ENCODE peak calls at places on chromosomes 1 and 21, in nine cellular contexts. A is tibial nerve, P is A549, M is ovary, N is body of pancreas, T is HCT116, S is adrenal gland, X is uterus, J is GM12892. V is an unnamed sample.

GRCh38 chr1:202154766-202155477 is 5.5 kb downstream of the PTPN7 start:
- DNase-seq in A (no peak), S (peak; percentile 57), P (peak; percentile 46), N (peak; percentile 60), X (no peak), J (no peak), M (no peak), T (peak; percentile 76), V (no peak)

GRCh38 chr21:32364387-32364786 is 28.4 kb downstream of the URB1 start:
- DNase-seq in X (peak; percentile 47), A (peak; percentile 18), S (peak; percentile 30), P (no peak), J (no peak), T (no peak), N (no peak), M (no peak), V (no peak)

GRCh38 chr1:147569587-147570241 is 28.4 kb downstream of the BCL9 start:
- DNase-seq in X (no peak), P (no peak), M (no peak), A (no peak), J (no peak), T (no peak), S (no peak), N (no peak), V (no peak)

GRCh38 chr1:21853130-21853424 is 41.0 kb downstream of the LDLRAD2 start:
- DNase-seq in M (no peak), T (no peak), X (no peak), S (no peak), A (no peak), J (no peak), P (no peak), N (no peak), V (no peak)

GRCh38 chr1:184633785-184634184 is 120.9 kb downstream of the EDEM3 start:
- DNase-seq in M (no peak), A (no peak), X (no peak), P (no peak), S (no peak), T (no peak), J (no peak), N (peak; percentile 18), V (no peak)

GRCh38 chr1:88877382-88877825 is 14.0 kb downstream of the GTF2B start:
- DNase-seq in S (no peak), A (no peak), X (no peak), P (no peak), M (no peak), J (no peak), N (no peak), T (peak; percentile 19), V (no peak)

GRCh38 chr1:230262867-230263572 is 163.1 kb downstream of the PGBD5 start:
- DNase-seq in S (no peak), P (no peak), J (no peak), M (no peak), X (peak; percentile 10), A (no peak), N (no peak), T (no peak), V (no peak)

GRCh38 chr1:154972517-154973343 is 1.8 kb upstream of the CKS1B start:
- DNase-seq in T (peak; percentile 80), J (no peak), S (peak; percentile 92), N (peak; percentile 86), P (peak; percentile 85), A (peak; percentile 44), X (peak; percentile 71), M (no peak), V (peak; percentile 66)

DNA sequence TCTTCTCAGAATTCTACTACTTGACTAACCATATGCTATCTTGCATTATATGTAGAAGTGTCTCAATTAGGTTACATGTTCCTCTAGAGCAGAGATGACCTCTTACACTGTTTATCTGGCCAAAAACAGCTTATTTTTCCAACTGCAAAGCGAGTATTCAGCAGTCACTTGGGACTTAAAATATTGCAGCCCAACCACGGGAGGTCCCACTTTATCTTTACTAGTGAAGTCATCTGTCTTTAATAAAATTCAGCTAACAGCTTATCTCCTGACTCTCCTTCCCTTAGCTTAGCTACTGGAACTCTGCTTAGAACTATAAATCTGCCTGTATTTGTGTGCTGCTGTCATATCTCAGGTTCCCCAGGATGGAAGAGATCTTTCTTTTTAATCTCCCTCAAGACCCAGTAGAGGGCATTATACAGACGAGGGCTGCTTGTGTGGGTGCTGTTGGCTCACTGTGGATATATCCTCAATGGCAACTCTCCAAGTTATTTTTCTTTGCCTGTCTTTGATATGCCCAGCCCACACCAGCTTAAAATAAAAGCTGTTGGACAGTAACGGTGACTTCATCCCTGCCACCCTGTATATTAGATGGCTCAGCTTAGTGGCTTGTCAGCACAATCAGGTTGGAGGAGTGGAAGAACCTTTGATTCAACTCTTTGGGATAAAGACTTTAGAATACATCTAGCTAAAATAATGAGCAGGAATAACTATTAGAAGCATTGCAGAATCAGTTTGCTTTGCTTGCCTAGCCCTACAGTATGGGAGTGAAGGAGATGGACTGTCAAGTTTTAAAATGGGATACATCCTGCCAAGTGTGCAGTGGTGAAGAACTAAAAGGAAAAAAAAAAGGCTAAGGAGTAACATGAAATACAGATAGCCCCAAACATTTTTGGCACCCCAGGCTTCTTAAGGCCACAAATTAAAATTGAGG is 9.6 kb downstream of the ENSA start:
- DNase-seq in T (no peak), N (peak; percentile 80), S (peak; percentile 78), A (no peak), M (no peak), X (no peak), P (peak; percentile 51), J (no peak), V (peak; percentile 55)
- TF ChIP-seq POLR2A in T (no peak), N (no peak), S (peak; percentile 70), A (no peak), M (no peak), X (no peak), P (no peak), J (peak; percentile 61), V (peak; percentile 42)

DNA sequence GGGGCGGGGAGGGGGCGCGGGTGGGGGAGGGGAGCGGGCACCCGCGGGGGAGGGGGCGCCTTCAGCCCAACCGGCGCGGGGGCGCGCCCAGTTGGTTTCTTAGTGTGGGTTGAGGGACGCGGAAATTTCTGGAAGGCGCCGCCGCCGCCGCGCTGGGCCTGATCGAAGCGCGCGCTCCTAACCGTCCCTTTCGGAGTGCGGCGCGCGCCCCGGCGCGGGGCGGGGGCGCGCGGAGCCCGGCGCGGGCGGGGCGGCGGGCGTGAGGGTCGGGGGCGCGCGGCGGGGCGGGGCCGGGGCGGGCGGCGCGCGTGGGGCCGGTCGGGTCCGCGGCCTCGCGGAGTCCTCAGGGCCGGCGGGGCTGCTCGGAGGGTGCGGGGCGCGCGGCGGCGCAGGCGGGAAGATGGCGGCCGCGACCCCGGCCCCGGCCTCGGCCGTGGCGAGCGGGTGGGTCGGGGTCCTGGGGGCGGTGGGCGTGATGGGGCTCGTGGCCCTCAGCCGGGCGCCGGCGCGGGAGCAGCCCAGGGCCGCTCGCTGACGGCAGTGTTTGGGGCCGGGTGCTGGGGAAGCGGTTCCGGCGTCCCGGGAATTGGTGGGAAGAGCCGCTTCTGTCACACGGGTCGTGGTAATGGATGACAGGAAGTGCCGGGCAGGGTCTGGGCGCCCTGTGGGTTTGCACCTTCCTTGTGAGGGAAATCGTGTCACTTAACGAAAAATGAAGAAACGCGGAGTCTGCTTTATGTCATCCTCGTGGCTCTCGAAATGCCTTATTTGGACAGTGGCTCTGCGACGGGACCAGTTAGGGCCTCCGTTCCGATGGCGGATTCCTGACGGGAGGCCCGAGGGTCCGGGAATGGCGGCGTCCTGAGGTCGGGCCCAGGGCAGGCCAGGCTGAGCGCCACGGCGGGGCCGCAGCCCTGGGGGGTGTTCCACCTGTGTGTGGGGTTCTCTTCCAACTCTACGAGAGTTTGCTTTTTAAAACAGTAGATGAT is 764 bp downstream of the PKNOX1 start:
- DNase-seq in N (peak; percentile 55), A (peak; percentile 41), J (peak; percentile 72), S (peak; percentile 62), M (peak; percentile 43), X (peak; percentile 61), T (no peak), P (peak; percentile 35), V (peak; percentile 77)
- TF ChIP-seq POLR2A in N (peak; percentile 46), A (peak; percentile 10), J (peak; percentile 58), S (peak; percentile 27), M (peak; percentile 41), X (no peak), T (no peak), P (peak; percentile 28), V (no peak)

DNA sequence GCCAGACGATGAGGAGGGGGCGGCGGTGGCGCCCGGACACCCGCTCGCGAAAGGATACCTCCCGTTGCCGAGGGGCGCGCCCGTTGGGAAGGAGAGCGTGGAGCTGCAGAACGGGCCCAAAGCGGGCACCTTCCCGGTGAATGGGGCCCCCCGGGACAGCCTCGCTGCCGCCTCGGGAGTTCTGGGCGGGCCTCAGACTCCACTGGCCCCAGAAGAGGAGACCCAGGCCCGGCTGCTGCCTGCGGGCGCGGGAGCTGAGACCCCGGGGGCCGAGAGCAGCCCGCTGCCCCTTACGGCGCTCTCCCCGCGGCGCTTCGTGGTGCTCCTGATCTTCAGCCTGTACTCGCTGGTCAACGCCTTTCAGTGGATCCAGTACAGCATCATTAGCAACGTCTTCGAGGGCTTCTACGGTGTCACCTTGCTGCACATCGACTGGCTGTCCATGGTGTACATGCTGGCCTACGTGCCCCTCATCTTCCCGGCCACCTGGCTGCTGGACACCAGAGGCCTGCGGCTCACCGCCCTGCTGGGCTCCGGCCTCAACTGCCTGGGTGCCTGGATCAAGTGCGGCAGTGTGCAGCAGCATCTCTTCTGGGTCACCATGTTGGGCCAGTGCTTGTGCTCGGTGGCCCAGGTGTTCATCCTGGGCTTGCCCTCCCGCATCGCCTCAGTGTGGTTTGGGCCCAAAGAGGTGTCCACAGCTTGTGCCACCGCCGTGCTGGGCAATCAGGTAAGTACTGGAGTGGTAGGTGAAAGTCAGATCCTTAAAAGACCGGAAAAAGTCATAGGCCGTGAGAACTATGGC is 588 bp downstream of the FLVCR1 start:
- DNase-seq in X (peak; percentile 16), J (peak; percentile 20), A (peak; percentile 17), P (peak; percentile 32), N (peak; percentile 16), T (no peak), M (no peak), S (peak; percentile 30), V (peak; percentile 35)
- TF ChIP-seq POLR2A in X (no peak), J (no peak), A (no peak), P (no peak), N (no peak), T (no peak), M (no peak), S (no peak), V (no peak)

GRCh38 chr21:25506887-25507286 is 100.4 kb downstream of the MRPL39 start:
- DNase-seq in X (no peak), P (no peak), N (no peak), M (no peak), T (no peak), J (no peak), S (no peak), A (no peak), V (no peak)

GRCh38 chr21:25512095-25513086 is 94.9 kb downstream of the MRPL39 start:
- DNase-seq in P (no peak), A (peak; percentile 37), T (no peak), S (peak; percentile 16), N (no peak), X (no peak), J (no peak), M (no peak), V (no peak)

GRCh38 chr21:25508364-25508763 is 98.9 kb downstream of the MRPL39 start:
- DNase-seq in N (no peak), J (no peak), P (no peak), A (no peak), M (no peak), X (no peak), T (no peak), S (no peak), V (no peak)

GRCh38 chr21:25507522-25507921 is 99.8 kb downstream of the MRPL39 start:
- DNase-seq in J (no peak), A (no peak), S (no peak), N (no peak), M (no peak), T (no peak), P (no peak), X (no peak), V (no peak)

DNA sequence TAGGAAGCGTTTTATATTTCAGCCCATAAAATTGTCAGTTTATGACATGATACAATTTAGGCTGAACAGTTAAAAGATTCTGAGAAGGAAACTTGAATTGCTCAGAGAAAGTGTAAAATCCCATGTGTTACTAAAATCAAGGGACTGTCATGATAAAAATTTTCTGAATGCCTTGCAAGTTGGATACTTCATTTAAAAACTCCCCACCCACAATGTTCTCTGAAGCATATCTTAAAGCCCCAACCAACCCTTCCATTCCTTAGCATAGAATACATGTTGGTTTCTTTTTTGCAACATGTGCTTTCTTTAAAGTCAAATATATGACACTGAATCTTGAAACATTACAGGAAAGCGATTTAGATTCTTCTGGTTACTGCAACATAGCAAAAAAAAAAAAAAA is 97.4 kb downstream of the MRPL39 start:
- DNase-seq in M (no peak), P (no peak), J (no peak), T (no peak), A (no peak), S (no peak), X (no peak), N (no peak), V (no peak)
- TF ChIP-seq POLR2A in M (no peak), P (no peak), J (peak; percentile 54), T (no peak), A (no peak), S (no peak), X (no peak), N (no peak), V (no peak)

V was measured in heart left ventricle.